ENCODE peak calls at places on chromosomes 3 and 15, in ten cellular contexts. A is GDM1; O is T-cell; T is GM12864; R is ovary; L is Karpas-422; B is effector memory CD4-positive, alpha-beta T cell; K is nephron progenitor cell; I is stimulated activated CD8-positive, alpha-beta memory T cell treated with anti-CD3 and anti-CD28 coated beads, Interleukin-7, amount 100 ng/mL, for 1 hour; F is neuronal stem cell. W is an unnamed sample.

GRCh38 chr3:17151598-17152373 is 267.0 kb downstream of the PLCL2 start:
- DNase-seq in K (no peak), R (no peak), L (no peak), A (no peak), B (peak; percentile 68), O (peak; percentile 77), I (peak; percentile 72), F (no peak), T (peak; percentile 52), W (no peak)

GRCh38 chr3:78986702-78987101 is 781.1 kb downstream of the ROBO1 start:
- DNase-seq in I (no peak), R (no peak), L (no peak), O (no peak), B (no peak), T (no peak), A (no peak), K (no peak), F (peak; percentile 71), W (no peak)

GRCh38 chr3:87298111-87298718 is 21.8 kb upstream of the POU1F1 start:
- DNase-seq in T (no peak), F (peak; percentile 31), A (peak; percentile 13), B (no peak), K (no peak), R (no peak), L (peak; percentile 62), I (no peak), O (no peak), W (no peak)

GRCh38 chr15:27601239-27601942 is 497.7 kb downstream of the OCA2 start:
- DNase-seq in B (no peak), L (no peak), R (no peak), K (no peak), O (no peak), T (no peak), I (no peak), F (no peak), A (no peak), W (no peak)

GRCh38 chr15:72599855-72600464 is 54.5 kb upstream of the GOLGA6B start:
- DNase-seq in B (no peak), R (no peak), T (peak; percentile 10), I (no peak), K (peak; percentile 43), F (no peak), A (no peak), O (no peak), L (peak; percentile 68), W (peak; percentile 11)

GRCh38 chr3:113241292-113242033 is 30.1 kb downstream of the BOC start:
- DNase-seq in B (no peak), R (peak; percentile 35), T (no peak), A (peak; percentile 42), L (no peak), F (peak; percentile 79), K (peak; percentile 63), O (no peak), I (no peak), W (no peak)

GRCh38 chr15:89912145-89912673 is 543 bp downstream of the ARPIN start:
- DNase-seq in O (no peak), I (no peak), A (no peak), K (peak; percentile 50), B (no peak), F (peak; percentile 26), R (peak; percentile 25), T (no peak), L (no peak), W (no peak)

GRCh38 chr3:194158942-194159439 is 23.0 kb downstream of the HES1 start:
- DNase-seq in K (no peak), A (no peak), O (no peak), F (no peak), R (no peak), L (no peak), I (no peak), B (no peak), T (no peak), W (no peak)

GRCh38 chr3:15498461-15499214 is 22.9 kb downstream of the COLQ start:
- DNase-seq in B (no peak), I (no peak), O (no peak), A (no peak), K (peak; percentile 28), T (no peak), R (no peak), L (peak; percentile 36), F (no peak), W (no peak)

GRCh38 chr15:41238100-41238499 is 7.0 kb downstream of the CHP1 start:
- DNase-seq in I (no peak), F (no peak), B (no peak), K (no peak), T (no peak), L (no peak), R (no peak), O (no peak), A (no peak), W (no peak)

GRCh38 chr3:8996681-8997121 is 33.4 kb upstream of the RAD18 start:
- DNase-seq in T (no peak), B (no peak), L (no peak), A (no peak), O (no peak), F (no peak), R (peak; percentile 83), K (peak; percentile 34), I (no peak), W (peak; percentile 22)

GRCh38 chr15:62697636-62698035 is 344.9 kb upstream of the TPM1 start:
- DNase-seq in O (no peak), A (no peak), T (no peak), B (no peak), I (no peak), R (no peak), L (no peak), F (no peak), K (no peak), W (no peak)

GRCh38 chr15:46365612-46366011 is 730.8 kb downstream of the SQOR start:
- DNase-seq in A (no peak), B (no peak), L (no peak), R (no peak), I (no peak), F (no peak), O (no peak), K (no peak), T (no peak), W (peak; percentile 77)

GRCh38 chr15:38197553-38197952 is 55.1 kb upstream of the SPRED1 start:
- DNase-seq in K (no peak), L (no peak), A (no peak), F (no peak), B (no peak), I (no peak), T (no peak), R (no peak), O (no peak), W (no peak)

GRCh38 chr3:137121704-137122314 is 164.0 kb downstream of the IL20RB start:
- DNase-seq in F (peak; percentile 24), A (peak; percentile 8), L (peak; percentile 80), O (peak; percentile 1), B (no peak), K (peak; percentile 35), R (no peak), I (no peak), T (peak; percentile 25), W (no peak)

GRCh38 chr15:69014454-69014853 is at the start of gene NOX5:
- DNase-seq in I (no peak), F (no peak), B (no peak), K (no peak), L (no peak), O (no peak), A (no peak), T (no peak), R (no peak), W (peak; percentile 87)

GRCh38 chr3:102577390-102577789 is 142.6 kb downstream of the ZPLD1 start:
- DNase-seq in I (no peak), A (no peak), F (no peak), R (no peak), B (no peak), L (no peak), O (no peak), T (no peak), K (no peak), W (no peak)

GRCh38 chr3:50264389-50264963 is 4.5 kb upstream of the SEMA3B start:
- DNase-seq in T (no peak), L (no peak), B (no peak), R (peak; percentile 93), I (no peak), A (no peak), K (peak; percentile 90), F (peak; percentile 96), O (no peak), W (peak; percentile 80)

GRCh38 chr3:152879790-152880174 is 44.9 kb downstream of the P2RY1 start:
- DNase-seq in I (no peak), O (no peak), L (no peak), T (no peak), K (no peak), F (no peak), B (no peak), A (no peak), R (no peak), W (no peak)

GRCh38 chr3:23431759-23432158 is 228.6 kb downstream of the UBE2E2 start:
- DNase-seq in T (no peak), O (no peak), R (no peak), F (no peak), A (no peak), K (no peak), L (no peak), B (no peak), I (no peak), W (no peak)

GRCh38 chr15:90647326-90647725 is 69.8 kb upstream of the BLM start:
- DNase-seq in B (no peak), T (no peak), I (no peak), R (no peak), L (no peak), K (no peak), O (no peak), A (no peak), F (no peak), W (no peak)

GRCh38 chr3:141373768-141374526 is 5.6 kb downstream of the ZBTB38 start:
- DNase-seq in K (no peak), I (no peak), B (no peak), R (no peak), O (no peak), L (no peak), F (no peak), T (no peak), A (no peak), W (no peak)

GRCh38 chr3:129837057-129837631 is 56.4 kb downstream of the TMCC1 start:
- DNase-seq in T (no peak), O (no peak), A (no peak), B (no peak), R (no peak), I (no peak), F (no peak), L (no peak), K (no peak), W (no peak)

GRCh38 chr3:29755416-29755815 is 474.5 kb downstream of the RBMS3 start:
- DNase-seq in L (no peak), O (no peak), B (no peak), T (no peak), F (no peak), K (no peak), A (no peak), R (no peak), I (no peak), W (peak; percentile 28)

GRCh38 chr15:28903555-28903954 is 17.8 kb downstream of the APBA2 start:
- DNase-seq in K (no peak), B (no peak), A (no peak), R (no peak), F (no peak), O (no peak), L (no peak), T (no peak), I (no peak), W (no peak)

GRCh38 chr3:50139308-50139707 is 15.8 kb upstream of the SEMA3F start:
- DNase-seq in K (no peak), A (no peak), L (no peak), R (no peak), T (no peak), O (no peak), F (no peak), B (no peak), I (no peak), W (no peak)

GRCh38 chr3:107600784-107601183 is 78.0 kb downstream of the BBX start:
- DNase-seq in L (no peak), I (no peak), K (no peak), O (no peak), R (no peak), T (no peak), B (no peak), F (no peak), A (no peak), W (no peak)

GRCh38 chr3:53077476-53078220 is 31.8 kb upstream of the SFMBT1 start:
- DNase-seq in I (no peak), L (no peak), R (no peak), A (no peak), T (no peak), O (no peak), F (no peak), B (no peak), K (no peak), W (no peak)

W was measured in GM04503.